ENCODE peak calls at places on chromosomes 13 and 19, in eight cellular contexts. One of them, this sample, is unnamed.

GRCh38 chr13:20825476-20825875 is 51.7 kb upstream of the EEF1AKMT1 start:
- DNase-seq in left lung: no peak
- DNase-seq in brain microvascular endothelial cell: no peak
- DNase-seq in BE2C: no peak
- DNase-seq in hepatocyte: no peak
- DNase-seq in body of pancreas: no peak
- DNase-seq in left ventricle myocardium inferior: no peak
- DNase-seq in IMR-90: peak; percentile 55
- DNase-seq in this sample: no peak

GRCh38 chr13:85148009-85148408 is 651.2 kb downstream of the SLITRK6 start:
- DNase-seq in body of pancreas: no peak
- DNase-seq in left ventricle myocardium inferior: no peak
- DNase-seq in brain microvascular endothelial cell: no peak
- DNase-seq in left lung: no peak
- DNase-seq in hepatocyte: peak; percentile 18
- DNase-seq in IMR-90: no peak
- DNase-seq in BE2C: peak; percentile 50
- DNase-seq in this sample: no peak

GRCh38 chr19:55341191-55342043 is 1.7 kb downstream of the KMT5C start:
- DNase-seq in body of pancreas: peak; percentile 78
- DNase-seq in left lung: peak; percentile 90
- DNase-seq in brain microvascular endothelial cell: peak; percentile 19
- DNase-seq in BE2C: peak; percentile 83
- DNase-seq in left ventricle myocardium inferior: peak; percentile 74
- DNase-seq in IMR-90: peak; percentile 33
- DNase-seq in hepatocyte: peak; percentile 91
- DNase-seq in this sample: peak; percentile 54

GRCh38 chr13:53141336-53141735 is 112.7 kb downstream of the OLFM4 start:
- DNase-seq in left ventricle myocardium inferior: no peak
- DNase-seq in body of pancreas: no peak
- DNase-seq in brain microvascular endothelial cell: no peak
- DNase-seq in hepatocyte: no peak
- DNase-seq in left lung: no peak
- DNase-seq in BE2C: no peak
- DNase-seq in IMR-90: no peak
- DNase-seq in this sample: no peak

GRCh38 chr13:73287871-73288270 is 229.1 kb downstream of the KLF5 start:
- DNase-seq in hepatocyte: no peak
- DNase-seq in left ventricle myocardium inferior: no peak
- DNase-seq in BE2C: no peak
- DNase-seq in IMR-90: no peak
- DNase-seq in left lung: no peak
- DNase-seq in body of pancreas: no peak
- DNase-seq in brain microvascular endothelial cell: no peak
- DNase-seq in this sample: no peak

GRCh38 chr13:28636677-28637317 is 22.1 kb upstream of the POMP start:
- DNase-seq in body of pancreas: peak; percentile 56
- DNase-seq in hepatocyte: peak; percentile 79
- DNase-seq in left lung: no peak
- DNase-seq in brain microvascular endothelial cell: peak; percentile 83
- DNase-seq in left ventricle myocardium inferior: no peak
- DNase-seq in BE2C: peak; percentile 64
- DNase-seq in IMR-90: peak; percentile 89
- DNase-seq in this sample: peak; percentile 56

GRCh38 chr19:11138659-11139526 is 16.7 kb downstream of the SPC24 start:
- DNase-seq in IMR-90: peak; percentile 77
- DNase-seq in left ventricle myocardium inferior: peak; percentile 85
- DNase-seq in BE2C: peak; percentile 90
- DNase-seq in body of pancreas: peak; percentile 51
- DNase-seq in brain microvascular endothelial cell: peak; percentile 73
- DNase-seq in left lung: peak; percentile 88
- DNase-seq in hepatocyte: peak; percentile 86
- DNase-seq in this sample: no peak

GRCh38 chr13:66992183-66992582 is 238.0 kb downstream of the PCDH9 start:
- DNase-seq in BE2C: no peak
- DNase-seq in brain microvascular endothelial cell: peak; percentile 56
- DNase-seq in left lung: no peak
- DNase-seq in IMR-90: peak; percentile 73
- DNase-seq in body of pancreas: no peak
- DNase-seq in hepatocyte: no peak
- DNase-seq in left ventricle myocardium inferior: no peak
- DNase-seq in this sample: no peak

GRCh38 chr19:12364391-12365093 is 941 bp downstream of the ZNF442 start:
- DNase-seq in hepatocyte: peak; percentile 33
- DNase-seq in BE2C: no peak
- DNase-seq in left ventricle myocardium inferior: peak; percentile 15
- DNase-seq in left lung: no peak
- DNase-seq in brain microvascular endothelial cell: peak; percentile 1
- DNase-seq in IMR-90: peak; percentile 4
- DNase-seq in body of pancreas: peak; percentile 30
- DNase-seq in this sample: peak; percentile 18

DNA sequence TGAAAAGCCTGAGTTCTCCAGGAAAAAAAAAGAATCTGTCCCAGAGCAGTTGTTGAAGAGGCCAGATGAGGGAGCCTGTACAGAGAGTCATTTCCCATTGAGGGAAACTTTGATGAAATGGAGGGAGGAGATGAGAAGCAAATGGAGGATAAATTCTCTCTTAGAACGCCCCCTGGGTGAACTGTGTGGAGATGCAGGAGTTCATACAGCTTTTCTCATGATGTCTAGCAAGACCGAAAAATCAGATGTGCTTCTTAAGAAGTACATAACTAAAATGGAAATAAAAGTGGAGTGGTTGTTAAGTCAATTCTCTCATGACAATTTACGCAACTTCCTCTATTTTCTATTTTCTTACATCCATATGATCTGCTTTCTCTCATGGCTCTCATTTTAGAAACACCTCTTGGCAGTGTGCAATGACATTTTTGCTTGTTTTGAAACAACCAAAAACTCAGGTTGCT is 1263.1 kb downstream of the PCDH9 start:
- DNase-seq in left ventricle myocardium inferior: no peak
- DNase-seq in IMR-90: peak; percentile 45
- DNase-seq in left lung: no peak
- DNase-seq in brain microvascular endothelial cell: peak; percentile 55
- DNase-seq in body of pancreas: no peak
- DNase-seq in hepatocyte: peak; percentile 44
- DNase-seq in BE2C: peak; percentile 50
- DNase-seq in this sample: no peak
- TF ChIP-seq CTCF in left ventricle myocardium inferior: peak; percentile 34
- TF ChIP-seq CTCF in IMR-90: peak; percentile 42
- TF ChIP-seq CTCF in left lung: no peak
- TF ChIP-seq CTCF in brain microvascular endothelial cell: peak; percentile 59
- TF ChIP-seq CTCF in body of pancreas: no peak
- TF ChIP-seq CTCF in hepatocyte: peak; percentile 38
- TF ChIP-seq CTCF in BE2C: peak; percentile 86
- TF ChIP-seq CTCF in this sample: no peak

GRCh38 chr19:45025264-45025663 is 13.6 kb upstream of the CLASRP start:
- DNase-seq in hepatocyte: no peak
- DNase-seq in BE2C: no peak
- DNase-seq in brain microvascular endothelial cell: no peak
- DNase-seq in left ventricle myocardium inferior: no peak
- DNase-seq in body of pancreas: no peak
- DNase-seq in left lung: no peak
- DNase-seq in IMR-90: no peak
- DNase-seq in this sample: no peak

GRCh38 chr19:45027371-45027770 is 11.5 kb upstream of the CLASRP start:
- DNase-seq in IMR-90: no peak
- DNase-seq in hepatocyte: no peak
- DNase-seq in brain microvascular endothelial cell: no peak
- DNase-seq in left ventricle myocardium inferior: no peak
- DNase-seq in body of pancreas: no peak
- DNase-seq in left lung: no peak
- DNase-seq in BE2C: no peak
- DNase-seq in this sample: no peak

GRCh38 chr19:45035755-45036154 is 3.1 kb upstream of the CLASRP start:
- DNase-seq in body of pancreas: no peak
- DNase-seq in BE2C: no peak
- DNase-seq in left lung: no peak
- DNase-seq in hepatocyte: no peak
- DNase-seq in brain microvascular endothelial cell: no peak
- DNase-seq in left ventricle myocardium inferior: no peak
- DNase-seq in IMR-90: no peak
- DNase-seq in this sample: no peak

GRCh38 chr19:45032421-45032820 is 6.4 kb upstream of the CLASRP start:
- DNase-seq in hepatocyte: no peak
- DNase-seq in BE2C: no peak
- DNase-seq in brain microvascular endothelial cell: no peak
- DNase-seq in left lung: no peak
- DNase-seq in body of pancreas: no peak
- DNase-seq in IMR-90: no peak
- DNase-seq in left ventricle myocardium inferior: no peak
- DNase-seq in this sample: no peak

GRCh38 chr19:45030825-45031224 is 8.0 kb upstream of the CLASRP start:
- DNase-seq in brain microvascular endothelial cell: no peak
- DNase-seq in left lung: no peak
- DNase-seq in IMR-90: no peak
- DNase-seq in BE2C: no peak
- DNase-seq in body of pancreas: no peak
- DNase-seq in left ventricle myocardium inferior: no peak
- DNase-seq in hepatocyte: no peak
- DNase-seq in this sample: no peak
- H3K36me3 ChIP-seq in brain microvascular endothelial cell: peaks cover 46% of the 10 kb centered on the region
- H3K36me3 ChIP-seq in left lung: peaks cover 98% of the 10 kb centered on the region
- H3K36me3 ChIP-seq in IMR-90: peaks cover 33% of the 10 kb centered on the region
- H3K36me3 ChIP-seq in BE2C: no peaks in the 10 kb centered on the region
- H3K36me3 ChIP-seq in body of pancreas: peaks cover 24% of the 10 kb centered on the region
- H3K36me3 ChIP-seq in left ventricle myocardium inferior: peaks cover 70% of the 10 kb centered on the region
- H3K36me3 ChIP-seq in hepatocyte: no peaks in the 10 kb centered on the region
- H3K36me3 ChIP-seq in this sample: peaks cover 26% of the 10 kb centered on the region

GRCh38 chr13:111115051-111115840 is at the start of gene ARHGEF7:
- DNase-seq in body of pancreas: peak; percentile 22
- DNase-seq in left lung: no peak
- DNase-seq in BE2C: no peak
- DNase-seq in brain microvascular endothelial cell: no peak
- DNase-seq in IMR-90: no peak
- DNase-seq in left ventricle myocardium inferior: no peak
- DNase-seq in hepatocyte: peak; percentile 57
- DNase-seq in this sample: no peak
- H3K4me3 ChIP-seq in body of pancreas: peak within 1 kb of the TSS; percentile 44
- H3K4me3 ChIP-seq in left lung: peak within 1 kb of the TSS; percentile 41
- H3K4me3 ChIP-seq in BE2C: peak within 1 kb of the TSS; percentile 35
- H3K4me3 ChIP-seq in brain microvascular endothelial cell: peak within 1 kb of the TSS; percentile 61
- H3K4me3 ChIP-seq in IMR-90: peak within 1 kb of the TSS; percentile 53
- H3K4me3 ChIP-seq in left ventricle myocardium inferior: peak within 1 kb of the TSS; percentile 77
- H3K4me3 ChIP-seq in hepatocyte: peak within 1 kb of the TSS; percentile 41
- H3K4me3 ChIP-seq in this sample: peak within 1 kb of the TSS; percentile 65

GRCh38 chr19:54201980-54202379 is 1.3 kb downstream of the RPS9 start:
- DNase-seq in IMR-90: no peak
- DNase-seq in brain microvascular endothelial cell: no peak
- DNase-seq in BE2C: no peak
- DNase-seq in left lung: no peak
- DNase-seq in hepatocyte: no peak
- DNase-seq in body of pancreas: no peak
- DNase-seq in left ventricle myocardium inferior: no peak
- DNase-seq in this sample: no peak

GRCh38 chr19:54203151-54203611 is 2.5 kb downstream of the RPS9 start:
- DNase-seq in BE2C: no peak
- DNase-seq in left lung: no peak
- DNase-seq in IMR-90: peak; percentile 13
- DNase-seq in brain microvascular endothelial cell: no peak
- DNase-seq in left ventricle myocardium inferior: no peak
- DNase-seq in hepatocyte: peak; percentile 61
- DNase-seq in body of pancreas: peak; percentile 79
- DNase-seq in this sample: no peak

GRCh38 chr19:54206831-54207177 is 6.1 kb downstream of the RPS9 start:
- DNase-seq in BE2C: no peak
- DNase-seq in left ventricle myocardium inferior: no peak
- DNase-seq in left lung: no peak
- DNase-seq in IMR-90: no peak
- DNase-seq in brain microvascular endothelial cell: no peak
- DNase-seq in body of pancreas: no peak
- DNase-seq in hepatocyte: no peak
- DNase-seq in this sample: no peak

GRCh38 chr19:54206030-54206830 is 5.6 kb downstream of the RPS9 start:
- DNase-seq in BE2C: no peak
- DNase-seq in IMR-90: no peak
- DNase-seq in left lung: peak; percentile 77
- DNase-seq in brain microvascular endothelial cell: no peak
- DNase-seq in hepatocyte: no peak
- DNase-seq in body of pancreas: peak; percentile 26
- DNase-seq in left ventricle myocardium inferior: no peak
- DNase-seq in this sample: no peak

GRCh38 chr19:54204767-54205468 is 4.3 kb downstream of the RPS9 start:
- DNase-seq in left ventricle myocardium inferior: no peak
- DNase-seq in brain microvascular endothelial cell: no peak
- DNase-seq in hepatocyte: no peak
- DNase-seq in body of pancreas: no peak
- DNase-seq in IMR-90: no peak
- DNase-seq in left lung: no peak
- DNase-seq in BE2C: no peak
- DNase-seq in this sample: no peak
- TF ChIP-seq CTCF in left ventricle myocardium inferior: no peak
- TF ChIP-seq CTCF in brain microvascular endothelial cell: no peak
- TF ChIP-seq CTCF in hepatocyte: no peak
- TF ChIP-seq CTCF in body of pancreas: no peak
- TF ChIP-seq CTCF in IMR-90: no peak
- TF ChIP-seq CTCF in left lung: no peak
- TF ChIP-seq CTCF in BE2C: no peak
- TF ChIP-seq CTCF in this sample: no peak

DNA sequence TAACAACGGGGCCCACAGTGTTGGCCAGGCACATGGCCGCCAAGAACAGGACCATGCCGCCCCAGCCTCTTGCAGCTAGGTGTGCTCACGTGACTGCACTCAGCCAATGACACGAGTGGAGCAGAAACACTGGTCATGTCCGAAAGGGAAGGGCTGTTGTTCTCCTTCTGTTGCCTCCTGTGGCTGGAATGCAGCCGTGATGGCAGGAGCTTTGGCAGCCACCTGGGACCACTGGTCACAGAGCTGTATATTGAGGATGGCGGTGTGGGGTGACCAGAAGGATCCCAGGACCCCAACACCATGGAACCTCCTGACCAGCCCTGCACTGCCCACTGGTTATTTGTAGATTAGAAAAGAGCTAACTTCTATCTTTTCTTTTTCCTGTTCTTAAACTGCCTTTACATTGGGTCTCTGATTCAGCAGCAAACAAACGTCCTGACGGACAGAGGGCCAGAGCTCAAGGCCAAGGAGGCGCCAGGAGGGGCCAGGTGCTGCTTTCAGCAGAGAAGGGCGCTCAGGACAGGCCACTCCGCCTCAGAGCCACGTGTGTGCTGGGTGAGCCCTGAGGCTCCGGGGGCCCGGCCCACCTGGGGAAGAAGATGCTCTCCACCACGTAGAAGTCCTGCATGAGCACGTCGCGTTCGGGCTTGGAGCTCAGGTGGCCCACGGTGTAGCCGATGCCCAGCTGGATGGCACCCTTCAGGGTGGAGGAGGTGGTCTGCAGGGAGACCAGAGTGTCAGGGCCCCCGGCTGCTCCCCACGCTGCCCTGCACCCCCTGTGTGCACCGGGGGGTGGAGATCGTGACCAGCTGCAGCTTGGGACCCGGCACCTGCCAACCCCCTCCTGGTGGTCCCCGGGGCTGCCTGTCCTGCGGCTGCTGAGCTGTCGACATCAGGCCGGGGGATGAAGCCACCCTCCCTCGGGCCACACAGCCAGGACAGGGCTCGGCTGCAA is 35.0 kb upstream of the CACTIN start:
- DNase-seq in BE2C: no peak
- DNase-seq in left ventricle myocardium inferior: no peak
- DNase-seq in IMR-90: no peak
- DNase-seq in body of pancreas: no peak
- DNase-seq in brain microvascular endothelial cell: no peak
- DNase-seq in hepatocyte: no peak
- DNase-seq in left lung: no peak
- DNase-seq in this sample: no peak
- H3K36me3 ChIP-seq in BE2C: peaks cover 6% of the 10 kb centered on the region
- H3K36me3 ChIP-seq in left ventricle myocardium inferior: peaks cover 85% of the 10 kb centered on the region
- H3K36me3 ChIP-seq in IMR-90: peaks cover 62% of the 10 kb centered on the region
- H3K36me3 ChIP-seq in body of pancreas: peaks cover 5% of the 10 kb centered on the region
- H3K36me3 ChIP-seq in brain microvascular endothelial cell: peaks cover 40% of the 10 kb centered on the region
- H3K36me3 ChIP-seq in hepatocyte: no peaks in the 10 kb centered on the region
- H3K36me3 ChIP-seq in left lung: peaks cover 88% of the 10 kb centered on the region
- H3K36me3 ChIP-seq in this sample: peaks cover 32% of the 10 kb centered on the region

This sample was measured in GM06990.